ENCODE peak calls at places on chromosome 13, in eight cellular contexts. D is effector memory CD4-positive, alpha-beta T cell; J is psoas muscle; C is K562; N is cardiac muscle cell; S is fibroblast of lung; X is adrenal gland; R is CD4-positive, CD25-positive, alpha-beta regulatory T cell. Z is an unnamed sample.

GRCh38 chr13:86856996-86857395 is 814.2 kb upstream of the SLITRK5 start:
- DNase-seq in D (no peak), J (no peak), C (no peak), N (no peak), S (peak; percentile 59), X (no peak), R (no peak), Z (peak; percentile 27)

GRCh38 chr13:100363874-100364273 is 224.7 kb downstream of the GGACT start:
- DNase-seq in D (no peak), J (no peak), C (no peak), N (peak; percentile 9), S (peak; percentile 29), X (no peak), R (no peak), Z (no peak)

GRCh38 chr13:21683034-21683733 is 12.3 kb downstream of the FGF9 start:
- DNase-seq in D (no peak), J (no peak), C (no peak), N (no peak), S (peak; percentile 54), X (peak; percentile 59), R (no peak), Z (peak; percentile 98)

GRCh38 chr13:76019421-76020044 is 383.4 kb downstream of the LMO7 start:
- DNase-seq in D (no peak), J (no peak), C (no peak), N (no peak), S (no peak), X (no peak), R (no peak), Z (no peak)

GRCh38 chr13:75647126-75647784 is 11.1 kb downstream of the LMO7 start:
- DNase-seq in D (no peak), J (no peak), C (no peak), N (no peak), S (no peak), X (no peak), R (no peak), Z (peak; percentile 67)

GRCh38 chr13:111115051-111115840 is at the start of gene ARHGEF7:
- DNase-seq in D (no peak), J (peak; percentile 66), C (no peak), N (no peak), S (no peak), X (peak; percentile 5), R (no peak), Z (no peak)

GRCh38 chr13:47287291-47287751 is 390.5 kb upstream of the HTR2A start:
- DNase-seq in D (no peak), J (no peak), C (no peak), N (no peak), S (peak; percentile 37), X (no peak), R (no peak), Z (no peak)

GRCh38 chr13:75347457-75347856 is 134.5 kb downstream of the TBC1D4 start:
- DNase-seq in D (no peak), J (no peak), C (no peak), N (no peak), S (no peak), X (no peak), R (no peak), Z (no peak)

GRCh38 chr13:75432045-75432444 is 49.9 kb downstream of the TBC1D4 start:
- DNase-seq in D (no peak), J (no peak), C (no peak), N (no peak), S (no peak), X (no peak), R (no peak), Z (peak; percentile 54)

GRCh38 chr13:50891206-50891605 is 18.4 kb upstream of the RNASEH2B start:
- DNase-seq in D (no peak), J (no peak), C (no peak), N (no peak), S (no peak), X (no peak), R (no peak), Z (no peak)

GRCh38 chr13:100203696-100204367 is 114.9 kb downstream of the PCCA start:
- DNase-seq in D (no peak), J (no peak), C (no peak), N (peak; percentile 58), S (peak; percentile 39), X (no peak), R (no peak), Z (peak; percentile 53)

GRCh38 chr13:22387899-22388298 is 717.0 kb downstream of the FGF9 start:
- DNase-seq in D (no peak), J (no peak), C (no peak), N (no peak), S (no peak), X (peak; percentile 19), R (no peak), Z (no peak)

DNA sequence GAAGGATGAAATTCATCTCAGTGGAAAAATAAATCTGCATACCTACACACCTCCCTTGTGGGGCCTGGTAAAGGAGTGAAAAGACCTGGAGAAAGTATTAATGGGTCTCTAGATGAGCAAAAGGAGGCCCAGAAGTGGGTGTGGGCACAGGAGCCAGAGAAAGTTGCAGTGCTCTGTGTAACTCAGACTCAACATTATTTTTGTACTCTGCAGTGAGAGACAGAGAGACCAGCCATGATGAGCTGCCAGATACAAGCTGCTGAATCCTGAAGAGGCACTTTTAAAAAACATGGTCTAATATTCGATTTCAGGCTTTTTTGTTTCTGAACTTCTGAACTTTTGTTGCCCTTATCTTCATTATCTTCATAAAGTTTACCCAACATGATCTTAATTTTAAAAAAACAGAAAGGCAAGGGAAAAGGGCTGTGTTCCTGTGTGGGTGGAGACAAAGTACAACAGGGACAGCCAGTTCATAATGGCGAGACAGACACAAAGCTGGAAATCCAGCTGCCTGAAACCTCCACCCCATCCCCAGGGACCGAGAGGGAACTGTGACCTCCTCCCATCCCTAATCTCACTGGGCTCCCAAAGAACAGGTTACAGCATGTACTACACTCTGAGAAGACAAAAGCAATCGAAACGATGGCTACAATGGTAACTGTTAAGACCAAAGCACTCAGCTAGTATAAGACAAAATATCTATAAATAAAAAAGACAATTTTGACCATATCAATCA is 77.2 kb downstream of the KLF12 start:
- DNase-seq in D (no peak), J (peak; percentile 79), C (no peak), N (no peak), S (no peak), X (peak; percentile 11), R (no peak), Z (no peak)
- H3K27ac ChIP-seq in D (no peak overlapping the region), J (peak overlapping the region; percentile 58), C (no peak overlapping the region), N (peak overlapping the region; percentile 20), S (no peak overlapping the region), X (no peak overlapping the region), R (no peak overlapping the region), Z (no peak overlapping the region)

DNA sequence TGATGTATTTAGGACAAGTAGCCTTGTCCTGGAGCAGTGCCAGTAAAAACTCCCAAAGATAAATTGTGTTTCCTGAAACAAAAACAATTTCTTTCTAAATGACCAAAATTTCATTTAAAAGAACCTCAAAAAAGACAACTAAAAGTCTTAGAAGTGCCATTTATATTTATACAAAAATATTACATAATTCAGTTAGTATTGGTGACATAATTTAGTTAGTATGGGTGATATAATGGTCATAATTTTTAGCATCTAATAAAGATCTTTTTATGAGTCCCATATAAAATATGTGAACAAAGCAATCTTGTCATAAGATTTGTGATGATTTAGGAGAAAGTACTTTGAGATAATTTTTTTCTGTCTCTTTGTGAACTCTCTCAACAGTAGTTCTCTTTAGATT is 76.0 kb downstream of the ELF1 start:
- DNase-seq in D (no peak), J (no peak), C (no peak), N (peak; percentile 28), S (peak; percentile 9), X (peak; percentile 47), R (no peak), Z (no peak)
- H3K27ac ChIP-seq in D (no peak overlapping the region), J (no peak overlapping the region), C (no peak overlapping the region), N (no peak overlapping the region), S (no peak overlapping the region), X (no peak overlapping the region), R (no peak overlapping the region), Z (no peak overlapping the region)

DNA sequence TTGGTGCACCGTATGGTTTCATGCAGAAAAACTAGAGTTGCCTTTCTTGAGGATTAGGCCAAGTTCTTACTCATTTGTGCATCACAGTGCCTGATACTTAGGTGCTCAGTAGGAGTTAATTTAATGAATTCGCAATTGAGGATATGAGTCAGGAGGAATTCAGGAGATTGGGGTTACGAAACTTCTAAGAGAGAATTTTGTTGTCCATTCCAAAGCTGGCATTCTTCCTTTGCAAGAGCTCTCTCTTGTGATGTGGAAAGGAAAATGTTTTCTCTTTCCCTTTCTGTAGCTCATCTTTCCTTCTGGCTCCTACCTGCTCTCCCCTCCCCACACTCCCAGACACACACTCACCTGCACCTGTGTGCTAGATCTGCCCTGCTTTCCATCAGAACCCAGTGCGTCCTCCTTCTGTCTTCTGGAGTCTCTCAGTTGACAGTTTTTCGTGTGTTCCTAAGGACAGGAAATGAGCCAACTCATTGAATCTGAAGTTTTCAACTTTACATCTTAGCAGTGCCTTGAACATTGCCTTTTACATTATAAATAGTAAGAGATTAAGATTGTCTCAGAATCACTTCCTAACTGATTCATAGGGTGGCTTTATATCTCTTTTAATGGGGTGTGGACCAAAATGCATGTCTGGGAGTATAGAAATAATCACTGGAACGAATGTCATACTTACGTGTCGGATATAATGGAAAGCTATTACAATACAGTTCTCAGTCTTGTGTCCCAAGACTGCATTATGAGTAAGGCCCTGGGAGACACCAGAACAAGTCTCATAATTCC is 19.7 kb upstream of the ERCC5 start:
- DNase-seq in D (no peak), J (no peak), C (no peak), N (peak; percentile 95), S (peak; percentile 90), X (no peak), R (no peak), Z (peak; percentile 88)
- H3K27ac ChIP-seq in D (no peak overlapping the region), J (no peak overlapping the region), C (no peak overlapping the region), N (no peak overlapping the region), S (peak overlapping the region; percentile 73), X (no peak overlapping the region), R (no peak overlapping the region), Z (peak overlapping the region; percentile 87)

GRCh38 chr13:44364601-44365000 is 9.0 kb upstream of the SERP2 start:
- DNase-seq in D (no peak), J (no peak), C (no peak), N (peak; percentile 46), S (peak; percentile 36), X (no peak), R (no peak), Z (peak; percentile 86)

GRCh38 chr13:44364019-44364418 is 9.6 kb upstream of the SERP2 start:
- DNase-seq in D (no peak), J (no peak), C (no peak), N (no peak), S (no peak), X (no peak), R (no peak), Z (no peak)

GRCh38 chr13:44362394-44363040 is 11.1 kb upstream of the SERP2 start:
- DNase-seq in D (no peak), J (no peak), C (no peak), N (peak; percentile 30), S (peak; percentile 18), X (no peak), R (no peak), Z (no peak)

GRCh38 chr13:44355643-44356042 is 18.0 kb upstream of the SERP2 start:
- DNase-seq in D (no peak), J (no peak), C (no peak), N (no peak), S (no peak), X (no peak), R (no peak), Z (no peak)

DNA sequence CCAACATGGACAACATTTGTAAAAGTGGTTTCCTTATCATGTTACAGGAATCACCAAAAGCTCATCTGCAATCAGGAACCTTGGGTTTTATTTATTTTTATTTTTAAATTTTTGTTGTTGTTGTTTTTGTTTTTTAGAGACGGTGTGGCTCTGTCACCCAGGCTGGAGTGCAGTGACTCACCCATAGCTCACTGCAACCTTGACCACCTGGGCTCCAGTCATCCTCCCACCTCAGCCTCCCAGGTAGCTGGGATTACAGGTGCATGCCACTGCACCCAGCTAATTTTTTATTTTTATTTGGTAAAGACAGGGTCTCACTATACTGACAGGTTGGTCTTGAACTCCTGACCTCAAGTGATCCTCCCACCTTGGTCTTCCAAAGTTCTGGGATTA is 13.6 kb upstream of the SERP2 start:
- DNase-seq in D (no peak), J (no peak), C (no peak), N (no peak), S (no peak), X (no peak), R (no peak), Z (no peak)
- H3K27ac ChIP-seq in D (no peak overlapping the region), J (no peak overlapping the region), C (peak overlapping the region; percentile 51), N (no peak overlapping the region), S (no peak overlapping the region), X (no peak overlapping the region), R (no peak overlapping the region), Z (peak overlapping the region; percentile 41)

Z was measured in foreskin keratinocyte.